ENCODE peak calls at places on chromosomes 1 and 21, in ten cellular contexts. One of them, this sample, is unnamed.

GRCh38 chr1:192974701-192975100 is 84.5 kb downstream of the UCHL5 start:
- DNase-seq in Right ventricle myocardium superior: no peak
- DNase-seq in fibroblast of gingiva: peak
- DNase-seq in GM12865: no peak
- DNase-seq in activated CD4-positive, alpha-beta T cell treated with anti-CD3 and anti-CD28 coated beads, Interleukin-2, amount 50 U/mL, for 24 hours: no peak
- DNase-seq in AG04450: no peak
- DNase-seq in pulmonary artery endothelial cell: no peak
- DNase-seq in right cardiac atrium: no peak
- DNase-seq in stimulated activated CD4-positive, alpha-beta T cell treated with anti-CD3 and anti-CD28 coated beads, Interleukin-4, amount 100 ng/mL, for 24 hours: no peak
- DNase-seq in foreskin fibroblast: peak
- DNase-seq in this sample: no peak

GRCh38 chr1:33367488-33368405 is 46.8 kb upstream of the A3GALT2 start:
- DNase-seq in Right ventricle myocardium superior: peak
- DNase-seq in fibroblast of gingiva: peak
- DNase-seq in GM12865: peak
- DNase-seq in activated CD4-positive, alpha-beta T cell treated with anti-CD3 and anti-CD28 coated beads, Interleukin-2, amount 50 U/mL, for 24 hours: peak
- DNase-seq in AG04450: no peak
- DNase-seq in pulmonary artery endothelial cell: peak
- DNase-seq in right cardiac atrium: peak
- DNase-seq in stimulated activated CD4-positive, alpha-beta T cell treated with anti-CD3 and anti-CD28 coated beads, Interleukin-4, amount 100 ng/mL, for 24 hours: peak
- DNase-seq in foreskin fibroblast: peak
- DNase-seq in this sample: no peak

GRCh38 chr1:188937965-188938551 is 1539.6 kb downstream of the BRINP3 start:
- DNase-seq in Right ventricle myocardium superior: no peak
- DNase-seq in fibroblast of gingiva: no peak
- DNase-seq in GM12865: no peak
- DNase-seq in activated CD4-positive, alpha-beta T cell treated with anti-CD3 and anti-CD28 coated beads, Interleukin-2, amount 50 U/mL, for 24 hours: no peak
- DNase-seq in AG04450: no peak
- DNase-seq in pulmonary artery endothelial cell: no peak
- DNase-seq in right cardiac atrium: no peak
- DNase-seq in stimulated activated CD4-positive, alpha-beta T cell treated with anti-CD3 and anti-CD28 coated beads, Interleukin-4, amount 100 ng/mL, for 24 hours: no peak
- DNase-seq in foreskin fibroblast: no peak
- DNase-seq in this sample: no peak

GRCh38 chr1:192869308-192869940 is 60.6 kb downstream of the RGS2 start:
- DNase-seq in Right ventricle myocardium superior: no peak
- DNase-seq in fibroblast of gingiva: no peak
- DNase-seq in GM12865: no peak
- DNase-seq in activated CD4-positive, alpha-beta T cell treated with anti-CD3 and anti-CD28 coated beads, Interleukin-2, amount 50 U/mL, for 24 hours: no peak
- DNase-seq in AG04450: no peak
- DNase-seq in pulmonary artery endothelial cell: no peak
- DNase-seq in right cardiac atrium: no peak
- DNase-seq in stimulated activated CD4-positive, alpha-beta T cell treated with anti-CD3 and anti-CD28 coated beads, Interleukin-4, amount 100 ng/mL, for 24 hours: no peak
- DNase-seq in foreskin fibroblast: no peak
- DNase-seq in this sample: no peak

GRCh38 chr21:28317177-28317950 is 675.3 kb downstream of the LTN1 start:
- DNase-seq in Right ventricle myocardium superior: no peak
- DNase-seq in fibroblast of gingiva: peak
- DNase-seq in GM12865: no peak
- DNase-seq in activated CD4-positive, alpha-beta T cell treated with anti-CD3 and anti-CD28 coated beads, Interleukin-2, amount 50 U/mL, for 24 hours: no peak
- DNase-seq in AG04450: no peak
- DNase-seq in pulmonary artery endothelial cell: no peak
- DNase-seq in right cardiac atrium: no peak
- DNase-seq in stimulated activated CD4-positive, alpha-beta T cell treated with anti-CD3 and anti-CD28 coated beads, Interleukin-4, amount 100 ng/mL, for 24 hours: no peak
- DNase-seq in foreskin fibroblast: no peak
- DNase-seq in this sample: no peak

GRCh38 chr21:41980561-41980960 is 26.7 kb upstream of the C2CD2 start:
- DNase-seq in Right ventricle myocardium superior: no peak
- DNase-seq in fibroblast of gingiva: no peak
- DNase-seq in GM12865: no peak
- DNase-seq in activated CD4-positive, alpha-beta T cell treated with anti-CD3 and anti-CD28 coated beads, Interleukin-2, amount 50 U/mL, for 24 hours: no peak
- DNase-seq in AG04450: no peak
- DNase-seq in pulmonary artery endothelial cell: no peak
- DNase-seq in right cardiac atrium: no peak
- DNase-seq in stimulated activated CD4-positive, alpha-beta T cell treated with anti-CD3 and anti-CD28 coated beads, Interleukin-4, amount 100 ng/mL, for 24 hours: no peak
- DNase-seq in foreskin fibroblast: no peak
- DNase-seq in this sample: no peak

GRCh38 chr21:32248616-32249550 is 30.0 kb downstream of the MIS18A start:
- DNase-seq in Right ventricle myocardium superior: no peak
- DNase-seq in fibroblast of gingiva: no peak
- DNase-seq in GM12865: no peak
- DNase-seq in activated CD4-positive, alpha-beta T cell treated with anti-CD3 and anti-CD28 coated beads, Interleukin-2, amount 50 U/mL, for 24 hours: no peak
- DNase-seq in AG04450: no peak
- DNase-seq in pulmonary artery endothelial cell: no peak
- DNase-seq in right cardiac atrium: no peak
- DNase-seq in stimulated activated CD4-positive, alpha-beta T cell treated with anti-CD3 and anti-CD28 coated beads, Interleukin-4, amount 100 ng/mL, for 24 hours: no peak
- DNase-seq in foreskin fibroblast: no peak
- DNase-seq in this sample: no peak

GRCh38 chr1:211320980-211321379 is 5.7 kb upstream of the TRAF5 start:
- DNase-seq in Right ventricle myocardium superior: no peak
- DNase-seq in fibroblast of gingiva: no peak
- DNase-seq in GM12865: no peak
- DNase-seq in activated CD4-positive, alpha-beta T cell treated with anti-CD3 and anti-CD28 coated beads, Interleukin-2, amount 50 U/mL, for 24 hours: no peak
- DNase-seq in AG04450: no peak
- DNase-seq in pulmonary artery endothelial cell: no peak
- DNase-seq in right cardiac atrium: no peak
- DNase-seq in stimulated activated CD4-positive, alpha-beta T cell treated with anti-CD3 and anti-CD28 coated beads, Interleukin-4, amount 100 ng/mL, for 24 hours: no peak
- DNase-seq in foreskin fibroblast: no peak
- DNase-seq in this sample: no peak

GRCh38 chr1:31531177-31532000 is 44.9 kb upstream of the TINAGL1 start:
- DNase-seq in Right ventricle myocardium superior: no peak
- DNase-seq in fibroblast of gingiva: peak
- DNase-seq in GM12865: no peak
- DNase-seq in activated CD4-positive, alpha-beta T cell treated with anti-CD3 and anti-CD28 coated beads, Interleukin-2, amount 50 U/mL, for 24 hours: no peak
- DNase-seq in AG04450: peak
- DNase-seq in pulmonary artery endothelial cell: no peak
- DNase-seq in right cardiac atrium: no peak
- DNase-seq in stimulated activated CD4-positive, alpha-beta T cell treated with anti-CD3 and anti-CD28 coated beads, Interleukin-4, amount 100 ng/mL, for 24 hours: no peak
- DNase-seq in foreskin fibroblast: peak
- DNase-seq in this sample: no peak

GRCh38 chr1:3998086-3998485 is 98.0 kb upstream of the C1orf174 start:
- DNase-seq in Right ventricle myocardium superior: peak
- DNase-seq in fibroblast of gingiva: no peak
- DNase-seq in GM12865: no peak
- DNase-seq in activated CD4-positive, alpha-beta T cell treated with anti-CD3 and anti-CD28 coated beads, Interleukin-2, amount 50 U/mL, for 24 hours: no peak
- DNase-seq in AG04450: no peak
- DNase-seq in pulmonary artery endothelial cell: no peak
- DNase-seq in right cardiac atrium: no peak
- DNase-seq in stimulated activated CD4-positive, alpha-beta T cell treated with anti-CD3 and anti-CD28 coated beads, Interleukin-4, amount 100 ng/mL, for 24 hours: no peak
- DNase-seq in foreskin fibroblast: no peak
- DNase-seq in this sample: no peak

GRCh38 chr1:91578320-91579109 is 77.9 kb downstream of the CDC7 start:
- DNase-seq in Right ventricle myocardium superior: no peak
- DNase-seq in fibroblast of gingiva: peak
- DNase-seq in GM12865: no peak
- DNase-seq in activated CD4-positive, alpha-beta T cell treated with anti-CD3 and anti-CD28 coated beads, Interleukin-2, amount 50 U/mL, for 24 hours: no peak
- DNase-seq in AG04450: no peak
- DNase-seq in pulmonary artery endothelial cell: no peak
- DNase-seq in right cardiac atrium: no peak
- DNase-seq in stimulated activated CD4-positive, alpha-beta T cell treated with anti-CD3 and anti-CD28 coated beads, Interleukin-4, amount 100 ng/mL, for 24 hours: no peak
- DNase-seq in foreskin fibroblast: peak
- DNase-seq in this sample: no peak

GRCh38 chr1:227372662-227373061 is 54.4 kb upstream of the CDC42BPA start:
- DNase-seq in Right ventricle myocardium superior: no peak
- DNase-seq in fibroblast of gingiva: peak
- DNase-seq in GM12865: no peak
- DNase-seq in activated CD4-positive, alpha-beta T cell treated with anti-CD3 and anti-CD28 coated beads, Interleukin-2, amount 50 U/mL, for 24 hours: no peak
- DNase-seq in AG04450: peak
- DNase-seq in pulmonary artery endothelial cell: no peak
- DNase-seq in right cardiac atrium: no peak
- DNase-seq in stimulated activated CD4-positive, alpha-beta T cell treated with anti-CD3 and anti-CD28 coated beads, Interleukin-4, amount 100 ng/mL, for 24 hours: no peak
- DNase-seq in foreskin fibroblast: peak
- DNase-seq in this sample: peak

GRCh38 chr1:98677288-98677687 is 15.8 kb downstream of the SNX7 start:
- DNase-seq in Right ventricle myocardium superior: no peak
- DNase-seq in fibroblast of gingiva: peak
- DNase-seq in GM12865: no peak
- DNase-seq in activated CD4-positive, alpha-beta T cell treated with anti-CD3 and anti-CD28 coated beads, Interleukin-2, amount 50 U/mL, for 24 hours: no peak
- DNase-seq in AG04450: peak
- DNase-seq in pulmonary artery endothelial cell: no peak
- DNase-seq in right cardiac atrium: no peak
- DNase-seq in stimulated activated CD4-positive, alpha-beta T cell treated with anti-CD3 and anti-CD28 coated beads, Interleukin-4, amount 100 ng/mL, for 24 hours: no peak
- DNase-seq in foreskin fibroblast: peak
- DNase-seq in this sample: peak

GRCh38 chr1:119587328-119587727 is 60.7 kb downstream of the ZNF697 start:
- DNase-seq in Right ventricle myocardium superior: no peak
- DNase-seq in fibroblast of gingiva: peak
- DNase-seq in GM12865: no peak
- DNase-seq in activated CD4-positive, alpha-beta T cell treated with anti-CD3 and anti-CD28 coated beads, Interleukin-2, amount 50 U/mL, for 24 hours: no peak
- DNase-seq in AG04450: no peak
- DNase-seq in pulmonary artery endothelial cell: no peak
- DNase-seq in right cardiac atrium: no peak
- DNase-seq in stimulated activated CD4-positive, alpha-beta T cell treated with anti-CD3 and anti-CD28 coated beads, Interleukin-4, amount 100 ng/mL, for 24 hours: no peak
- DNase-seq in foreskin fibroblast: peak
- DNase-seq in this sample: peak

This sample was measured in skeletal muscle cell.